ENCODE peak calls at places on chromosomes 6 and 20, in four cellular contexts. A, Y, U and K are unnamed samples.

GRCh38 chr6:87287251-87287650 is 35.1 kb upstream of the SMIM8 start:
- DNase-seq in A (no peak), Y (no peak), U (no peak), K (no peak)

GRCh38 chr6:137804647-137805046 is 62.4 kb upstream of the TNFAIP3 start:
- DNase-seq in A (no peak), Y (no peak), U (no peak), K (no peak)

GRCh38 chr20:24958506-24959385 is 9.7 kb downstream of the CST7 start:
- DNase-seq in A (no peak), Y (no peak), U (no peak), K (no peak)

GRCh38 chr20:32564440-32564839 is 20.7 kb downstream of the NOL4L start:
- DNase-seq in A (no peak), Y (no peak), U (no peak), K (no peak)

GRCh38 chr6:13404115-13404891 is 76.0 kb upstream of the TBC1D7 start:
- DNase-seq in A (no peak), Y (no peak), U (no peak), K (no peak)

GRCh38 chr6:30683137-30683979 is 3.1 kb downstream of the PPP1R18 start:
- DNase-seq in A (peak), Y (peak), U (no peak), K (no peak)

GRCh38 chr6:13513606-13514502 is 26.5 kb upstream of the GFOD1 start:
- DNase-seq in A (no peak), Y (no peak), U (no peak), K (no peak)

GRCh38 chr6:167667204-167668018 is 159.3 kb upstream of the AFDN start:
- DNase-seq in A (peak), Y (no peak), U (no peak), K (no peak)

GRCh38 chr6:37974943-37975342 is 155.4 kb downstream of the ZFAND3 start:
- DNase-seq in A (no peak), Y (no peak), U (no peak), K (no peak)

GRCh38 chr6:81713205-81713604 is 39.3 kb downstream of the TENT5A start:
- DNase-seq in A (no peak), Y (no peak), U (no peak), K (no peak)

GRCh38 chr6:7526755-7527154 is 14.7 kb upstream of the DSP start:
- DNase-seq in A (no peak), Y (no peak), U (no peak), K (no peak)

GRCh38 chr20:32510601-32511357 is 74.4 kb downstream of the NOL4L start:
- DNase-seq in A (no peak), Y (peak), U (no peak), K (no peak)

GRCh38 chr6:72371473-72371872 is 250.4 kb upstream of the KCNQ5 start:
- DNase-seq in A (no peak), Y (no peak), U (no peak), K (no peak)

GRCh38 chr6:120055071-120055470 is 705.5 kb upstream of the MAN1A1 start:
- DNase-seq in A (no peak), Y (no peak), U (no peak), K (no peak)

GRCh38 chr6:41531591-41532582 is 14.3 kb upstream of the FOXP4 start:
- DNase-seq in A (no peak), Y (peak), U (no peak), K (peak)

GRCh38 chr6:120764312-120764711 is 570.0 kb downstream of the TBC1D32 start:
- DNase-seq in A (no peak), Y (no peak), U (no peak), K (no peak)

GRCh38 chr20:58127731-58128130 is 100.7 kb downstream of the ANKRD60 start:
- DNase-seq in A (no peak), Y (no peak), U (no peak), K (no peak)

GRCh38 chr20:39676857-39677351 is 714.8 kb downstream of the DHX35 start:
- DNase-seq in A (no peak), Y (no peak), U (peak), K (no peak)

GRCh38 chr6:142155895-142156757 is 9.1 kb downstream of the VTA1 start:
- DNase-seq in A (no peak), Y (no peak), U (peak), K (peak)

GRCh38 chr6:30821862-30822784 is 62.2 kb upstream of the DDR1 start:
- DNase-seq in A (no peak), Y (no peak), U (no peak), K (peak)

GRCh38 chr6:27188885-27189418 is 58.5 kb upstream of the PRSS16 start:
- DNase-seq in A (peak), Y (peak), U (peak), K (peak)

GRCh38 chr6:53309059-53309896 is 39.5 kb downstream of the ELOVL5 start:
- DNase-seq in A (no peak), Y (no peak), U (no peak), K (peak)

GRCh38 chr6:170297577-170298330 is 6.9 kb upstream of the DLL1 start:
- DNase-seq in A (no peak), Y (no peak), U (no peak), K (no peak)

GRCh38 chr6:16334671-16335070 is 96.3 kb downstream of the GMPR start:
- DNase-seq in A (peak), Y (no peak), U (no peak), K (no peak)

GRCh38 chr20:50837532-50838321 is 42.9 kb downstream of the BCAS4 start:
- DNase-seq in A (peak), Y (no peak), U (no peak), K (peak)

GRCh38 chr6:144919573-144919972 is 634.4 kb downstream of the UTRN start:
- DNase-seq in A (no peak), Y (no peak), U (no peak), K (no peak)

GRCh38 chr6:39053854-39054576 is 5.4 kb downstream of the GLP1R start:
- DNase-seq in A (no peak), Y (no peak), U (no peak), K (no peak)

GRCh38 chr20:57894522-57894921 is 184.7 kb upstream of the PMEPA1 start:
- DNase-seq in A (no peak), Y (no peak), U (no peak), K (no peak)

GRCh38 chr6:41894366-41895299 is 542 bp downstream of the USP49 start:
- DNase-seq in A (no peak), Y (peak), U (peak), K (peak)

GRCh38 chr20:61886721-61887658 is 178.7 kb downstream of the TAF4 start:
- DNase-seq in A (peak), Y (peak), U (peak), K (peak)

GRCh38 chr6:6803180-6803978 is 214.9 kb downstream of the LY86 start:
- DNase-seq in A (peak), Y (no peak), U (no peak), K (peak)

GRCh38 chr6:57267586-57268293 is 45.6 kb upstream of the RAB23 start:
- DNase-seq in A (peak), Y (peak), U (peak), K (peak)

GRCh38 chr6:163538331-163538730 is 123.8 kb downstream of the QKI start:
- DNase-seq in A (no peak), Y (no peak), U (no peak), K (no peak)

GRCh38 chr20:62474585-62475026 is 1.2 kb downstream of the GATA5 start:
- DNase-seq in A (no peak), Y (no peak), U (no peak), K (no peak)

GRCh38 chr20:25046181-25046641 is 11.7 kb downstream of the ACSS1 start:
- DNase-seq in A (peak), Y (no peak), U (no peak), K (no peak)

GRCh38 chr20:46883847-46884246 is 10.8 kb upstream of the EYA2 start:
- DNase-seq in A (no peak), Y (no peak), U (no peak), K (no peak)